ENCODE peak calls at places on chromosomes 13 and 19, in four cellular contexts. J, C, W and L are unnamed samples.

GRCh38 chr13:46296920-46297319 is 85.2 kb downstream of the LRRC63 start:
- DNase-seq in J (no peak), C (no peak), W (no peak), L (no peak)

GRCh38 chr13:102598061-102598460 is 1.3 kb downstream of the TPP2 start:
- DNase-seq in J (no peak), C (no peak), W (peak; percentile 15), L (no peak)

GRCh38 chr19:524062-524674 is 7.4 kb upstream of the CDC34 start:
- DNase-seq in J (no peak), W (no peak), C (no peak), L (peak; percentile 80)

GRCh38 chr19:10419646-10420443 is 493 bp upstream of the PDE4A start:
- DNase-seq in C (no peak), J (peak; percentile 91), W (peak; percentile 96), L (no peak)

GRCh38 chr13:49367640-49368431 is 76.0 kb downstream of the CAB39L start:
- DNase-seq in C (no peak), W (no peak), J (no peak), L (no peak)

GRCh38 chr19:10321874-10322835 is 6.3 kb upstream of the FDX2 start:
- DNase-seq in C (no peak), W (no peak), J (no peak), L (no peak)

GRCh38 chr13:39820606-39821005 is 165.1 kb downstream of the COG6 start:
- DNase-seq in J (no peak), C (no peak), W (no peak), L (no peak)

GRCh38 chr19:53978975-53979801 is 12.2 kb upstream of the CACNG6 start:
- DNase-seq in W (no peak), C (no peak), J (no peak), L (no peak)

GRCh38 chr13:25085125-25085742 is 10.7 kb upstream of the PABPC3 start:
- DNase-seq in C (no peak), J (peak; percentile 50), W (no peak), L (peak; percentile 23)

GRCh38 chr19:29666634-29667389 is 1.6 kb downstream of the PLEKHF1 start:
- DNase-seq in J (peak; percentile 66), C (no peak), W (peak; percentile 32), L (peak; percentile 55)

GRCh38 chr13:37194428-37194861 is 89.0 kb upstream of the CSNK1A1L start:
- DNase-seq in C (no peak), J (no peak), W (no peak), L (no peak)

GRCh38 chr13:25911020-25911419 is 140.8 kb downstream of the SHISA2 start:
- DNase-seq in J (peak; percentile 22), C (no peak), W (no peak), L (no peak)

GRCh38 chr13:99316657-99317244 is 9.6 kb upstream of the GPR183 start:
- DNase-seq in C (no peak), J (no peak), W (no peak), L (no peak)

GRCh38 chr13:109626386-109627171 is 159.8 kb downstream of the IRS2 start:
- DNase-seq in C (no peak), W (no peak), J (no peak), L (no peak)

GRCh38 chr13:59673301-59673700 is 490.4 kb downstream of the DIAPH3 start:
- DNase-seq in W (no peak), C (no peak), J (no peak), L (no peak)

GRCh38 chr13:74132768-74133656 is 1.2 kb downstream of the KLF12 start:
- DNase-seq in W (no peak), C (no peak), J (peak; percentile 38), L (no peak)

GRCh38 chr13:98460519-98460918 is 116.4 kb downstream of the STK24 start:
- DNase-seq in C (no peak), W (no peak), J (no peak), L (no peak)

GRCh38 chr19:47609885-47610545 is 1.1 kb downstream of the BICRA start:
- DNase-seq in J (peak; percentile 48), W (peak; percentile 44), C (no peak), L (peak; percentile 41)

GRCh38 chr19:5440299-5440698 is 14.9 kb upstream of the ZNRF4 start:
- DNase-seq in C (no peak), J (no peak), W (no peak), L (no peak)

GRCh38 chr13:34943675-34944634 is 1.9 kb downstream of the NBEA start:
- DNase-seq in J (no peak), C (no peak), W (no peak), L (no peak)

GRCh38 chr13:27481766-27482165 is 31.4 kb upstream of the MTIF3 start:
- DNase-seq in J (peak; percentile 89), W (peak; percentile 63), C (no peak), L (peak; percentile 37)

GRCh38 chr19:17720487-17720839 is 1.2 kb downstream of the MAP1S start:
- DNase-seq in J (no peak), C (no peak), W (no peak), L (no peak)

GRCh38 chr13:100797921-100798320 is 123.3 kb upstream of the TMTC4 start:
- DNase-seq in W (no peak), C (no peak), J (no peak), L (no peak)

GRCh38 chr13:97849305-97849704 is 104.2 kb upstream of the IPO5 start:
- DNase-seq in C (peak; percentile 8), W (no peak), J (no peak), L (peak; percentile 36)

GRCh38 chr19:8641908-8642547 is 11.6 kb downstream of the NFILZ start:
- DNase-seq in C (no peak), J (no peak), W (peak; percentile 53), L (peak; percentile 71)

GRCh38 chr19:4403005-4403761 is 743 bp downstream of the CHAF1A start:
- DNase-seq in C (no peak), J (no peak), W (no peak), L (no peak)

GRCh38 chr13:50831510-50831909 is 12.0 kb downstream of the DLEU7 start:
- DNase-seq in W (no peak), C (no peak), J (no peak), L (no peak)
- TF ChIP-seq CREM in W (no peak), C (no peak), J (no peak), L (no peak)

DNA sequence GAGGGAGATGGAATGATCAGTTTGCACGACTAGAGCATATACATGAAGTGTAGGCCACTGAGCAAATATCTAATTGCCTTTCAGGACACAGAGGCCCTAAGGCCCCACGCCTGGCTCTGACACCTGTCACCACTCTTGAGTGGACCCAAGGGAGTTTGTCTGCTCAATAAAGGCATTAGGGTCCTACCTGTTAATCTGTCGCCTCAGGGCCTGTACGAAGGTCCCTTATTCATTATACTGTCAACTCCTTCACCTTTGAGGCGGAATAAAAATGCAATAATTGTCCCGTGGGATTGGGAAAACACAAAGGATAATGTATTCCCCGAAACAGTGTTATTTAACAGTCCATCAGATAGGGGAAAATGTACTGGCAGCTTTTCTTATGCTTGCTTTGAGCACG is 161.9 kb upstream of the SERP2 start:
- DNase-seq in W (no peak), J (no peak), C (no peak), L (no peak)
- TF ChIP-seq CREM in W (no peak), J (no peak), C (no peak), L (no peak)

DNA sequence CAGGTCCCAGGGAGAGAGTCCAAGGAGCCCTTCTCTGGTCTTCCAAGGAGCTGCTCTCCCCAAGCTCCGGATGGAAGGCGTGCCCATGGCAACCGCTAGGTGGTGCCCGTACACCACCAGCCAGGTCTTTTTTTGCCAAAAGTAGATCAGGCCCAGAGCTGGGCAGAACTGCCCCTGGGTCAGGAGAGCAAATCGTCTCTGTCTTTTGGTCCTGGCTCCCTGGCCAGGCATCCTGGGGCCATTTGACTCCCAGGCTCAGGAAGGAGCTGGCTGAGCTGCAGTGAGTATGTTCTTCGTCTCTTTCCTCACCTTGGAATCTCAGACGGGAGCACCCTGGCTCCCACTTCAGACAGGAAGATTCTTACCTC is 24.6 kb upstream of the BCL3 start:
- DNase-seq in J (peak; percentile 89), W (peak; percentile 83), C (peak; percentile 54), L (peak; percentile 64)
- TF ChIP-seq CREM in J (no peak), W (no peak), C (no peak), L (no peak)

DNA sequence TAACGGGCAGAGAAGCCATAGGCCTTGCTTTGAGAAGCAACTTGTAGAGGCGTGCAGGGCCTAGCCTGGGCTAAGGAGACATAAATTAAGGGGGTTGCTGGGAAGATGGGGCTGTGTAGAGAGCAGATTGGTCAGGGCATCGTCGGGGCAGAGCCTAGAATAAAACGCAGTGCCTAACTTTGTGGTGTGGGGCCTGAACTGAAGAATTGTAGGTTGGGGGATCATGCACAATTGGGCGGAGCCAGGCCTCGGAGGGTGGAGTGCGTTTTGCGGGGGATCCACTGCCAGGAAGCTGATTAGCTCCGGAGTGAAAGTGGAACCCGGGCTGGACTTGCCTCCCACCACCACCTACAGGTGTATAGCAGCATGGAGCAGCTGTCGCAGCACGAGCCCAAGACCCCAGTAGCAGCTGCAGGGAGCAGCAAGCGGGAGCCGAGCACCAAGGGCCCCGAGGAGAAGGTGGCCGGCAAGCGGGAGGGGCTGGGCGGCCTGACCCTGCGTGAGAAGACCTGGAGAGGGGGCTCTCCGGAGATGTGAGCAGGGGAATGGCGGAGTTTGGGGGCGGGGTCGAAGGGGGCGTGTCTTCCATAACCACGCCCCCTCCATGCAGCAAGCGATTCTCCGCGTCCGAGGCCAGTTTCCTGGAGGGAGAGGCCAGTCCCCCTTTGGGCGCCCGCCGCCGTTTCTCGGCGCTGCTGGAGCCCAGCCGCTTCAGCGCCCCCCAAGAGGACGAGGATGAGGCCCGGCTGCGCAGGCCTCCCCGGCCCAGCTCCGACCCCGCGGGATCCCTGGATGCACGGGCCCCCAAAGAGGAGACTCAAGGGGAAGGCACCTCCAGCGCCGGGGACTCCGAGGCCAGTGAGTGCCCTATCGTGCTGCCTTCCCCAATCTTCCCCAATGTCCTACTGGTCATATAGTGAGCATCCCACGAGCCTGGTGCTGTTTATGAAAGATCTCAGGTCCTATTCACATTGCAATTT is 13.8 kb downstream of the DNASE2 start:
- DNase-seq in J (peak; percentile 91), C (peak; percentile 31), W (peak; percentile 95), L (no peak)
- TF ChIP-seq CREM in J (no peak), C (no peak), W (peak; percentile 13), L (no peak)

DNA sequence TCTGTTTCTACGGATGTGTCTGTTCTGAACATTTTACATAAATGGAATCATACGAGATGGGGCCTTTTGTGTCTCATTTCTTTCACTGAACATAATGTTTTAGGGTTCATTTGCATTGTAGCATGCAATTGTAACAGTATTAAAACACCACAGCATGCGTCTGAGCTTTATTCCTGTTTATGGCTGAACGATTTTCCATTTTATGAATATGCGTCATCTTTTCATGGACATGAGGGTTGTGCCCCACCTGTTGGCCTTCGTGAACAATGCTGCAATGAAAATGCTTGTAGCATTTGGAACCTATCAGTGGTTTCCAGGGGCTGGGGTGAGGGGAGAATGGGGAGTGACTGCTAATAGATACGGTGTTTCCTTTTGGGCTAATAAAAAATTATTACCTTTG is 5.1 kb downstream of the OR10H1 start:
- DNase-seq in J (no peak), C (no peak), W (peak; percentile 29), L (peak; percentile 24)
- TF ChIP-seq CREM in J (no peak), C (no peak), W (peak; percentile 63), L (no peak)